ENCODE peak calls at places on chromosomes 1 and 21, in five cellular contexts. One of them, this sample, is unnamed.

GRCh38 chr1:192986110-192986747 is 72.9 kb downstream of the UCHL5 start:
- DNase-seq in ascending aorta: no peak
- DNase-seq in AG10803: no peak
- DNase-seq in foreskin fibroblast: no peak
- DNase-seq in IMR-90: peak
- DNase-seq in this sample: no peak

GRCh38 chr1:17441265-17441992 is 2.0 kb upstream of the RCC2 start:
- DNase-seq in AG10803: peak
- DNase-seq in foreskin fibroblast: no peak
- DNase-seq in ascending aorta: no peak
- DNase-seq in IMR-90: peak
- DNase-seq in this sample: peak

GRCh38 chr1:180884588-180885300 is 28.0 kb upstream of the KIAA1614 start:
- DNase-seq in ascending aorta: no peak
- DNase-seq in IMR-90: no peak
- DNase-seq in AG10803: no peak
- DNase-seq in foreskin fibroblast: no peak
- DNase-seq in this sample: no peak

GRCh38 chr1:97340951-97341350 is 579.9 kb downstream of the DPYD start:
- DNase-seq in ascending aorta: no peak
- DNase-seq in foreskin fibroblast: peak
- DNase-seq in IMR-90: peak
- DNase-seq in AG10803: peak
- DNase-seq in this sample: peak

GRCh38 chr1:111992396-111992985 is 3.0 kb upstream of the KCND3 start:
- DNase-seq in foreskin fibroblast: no peak
- DNase-seq in AG10803: no peak
- DNase-seq in IMR-90: no peak
- DNase-seq in ascending aorta: no peak
- DNase-seq in this sample: no peak

GRCh38 chr1:147611021-147611426 is 59.3 kb downstream of the ACP6 start:
- DNase-seq in AG10803: no peak
- DNase-seq in foreskin fibroblast: no peak
- DNase-seq in ascending aorta: no peak
- DNase-seq in IMR-90: no peak
- DNase-seq in this sample: no peak

GRCh38 chr1:219304227-219305226 is 130.8 kb downstream of the LYPLAL1 start:
- DNase-seq in IMR-90: peak
- DNase-seq in ascending aorta: peak
- DNase-seq in AG10803: peak
- DNase-seq in foreskin fibroblast: peak
- DNase-seq in this sample: no peak

GRCh38 chr1:206062464-206062863 is 9.5 kb downstream of the RHEX start:
- DNase-seq in ascending aorta: no peak
- DNase-seq in foreskin fibroblast: no peak
- DNase-seq in AG10803: no peak
- DNase-seq in IMR-90: no peak
- DNase-seq in this sample: no peak

GRCh38 chr1:42924249-42925131 is 34.2 kb downstream of the SLC2A1 start:
- DNase-seq in foreskin fibroblast: peak
- DNase-seq in IMR-90: peak
- DNase-seq in AG10803: peak
- DNase-seq in ascending aorta: peak
- DNase-seq in this sample: peak

GRCh38 chr1:24074196-24074595 is 37.7 kb downstream of the MYOM3 start:
- DNase-seq in ascending aorta: no peak
- DNase-seq in AG10803: no peak
- DNase-seq in foreskin fibroblast: no peak
- DNase-seq in IMR-90: no peak
- DNase-seq in this sample: no peak

GRCh38 chr21:30831194-30831765 is 1.7 kb upstream of the KRTAP7-1 start:
- DNase-seq in IMR-90: no peak
- DNase-seq in foreskin fibroblast: no peak
- DNase-seq in AG10803: no peak
- DNase-seq in ascending aorta: no peak
- DNase-seq in this sample: no peak

GRCh38 chr21:37237346-37237745 is 29.8 kb downstream of the VPS26C start:
- DNase-seq in IMR-90: no peak
- DNase-seq in AG10803: no peak
- DNase-seq in foreskin fibroblast: no peak
- DNase-seq in ascending aorta: no peak
- DNase-seq in this sample: no peak

GRCh38 chr1:58592521-58593134 is 15.6 kb upstream of the TACSTD2 start:
- DNase-seq in IMR-90: peak
- DNase-seq in foreskin fibroblast: peak
- DNase-seq in AG10803: peak
- DNase-seq in ascending aorta: peak
- DNase-seq in this sample: peak

GRCh38 chr1:156119503-156120209 is 5.1 kb downstream of the LMNA start:
- DNase-seq in ascending aorta: peak
- DNase-seq in foreskin fibroblast: peak
- DNase-seq in IMR-90: peak
- DNase-seq in AG10803: peak
- DNase-seq in this sample: peak
- TF ChIP-seq CTCF in ascending aorta: no peak
- TF ChIP-seq CTCF in foreskin fibroblast: no peak
- TF ChIP-seq CTCF in IMR-90: no peak
- TF ChIP-seq CTCF in AG10803: peak
- TF ChIP-seq CTCF in this sample: peak

GRCh38 chr1:202200112-202200548 is 6.5 kb downstream of the LGR6 start:
- DNase-seq in foreskin fibroblast: no peak
- DNase-seq in AG10803: no peak
- DNase-seq in ascending aorta: peak
- DNase-seq in IMR-90: peak
- DNase-seq in this sample: peak
- TF ChIP-seq CTCF in foreskin fibroblast: no peak
- TF ChIP-seq CTCF in AG10803: no peak
- TF ChIP-seq CTCF in ascending aorta: peak
- TF ChIP-seq CTCF in IMR-90: no peak
- TF ChIP-seq CTCF in this sample: no peak

GRCh38 chr1:91406773-91407389 is 2.2 kb upstream of the HFM1 start:
- DNase-seq in foreskin fibroblast: peak
- DNase-seq in IMR-90: no peak
- DNase-seq in AG10803: peak
- DNase-seq in ascending aorta: no peak
- DNase-seq in this sample: no peak
- TF ChIP-seq CTCF in foreskin fibroblast: peak
- TF ChIP-seq CTCF in IMR-90: peak
- TF ChIP-seq CTCF in AG10803: peak
- TF ChIP-seq CTCF in ascending aorta: no peak
- TF ChIP-seq CTCF in this sample: peak

DNA sequence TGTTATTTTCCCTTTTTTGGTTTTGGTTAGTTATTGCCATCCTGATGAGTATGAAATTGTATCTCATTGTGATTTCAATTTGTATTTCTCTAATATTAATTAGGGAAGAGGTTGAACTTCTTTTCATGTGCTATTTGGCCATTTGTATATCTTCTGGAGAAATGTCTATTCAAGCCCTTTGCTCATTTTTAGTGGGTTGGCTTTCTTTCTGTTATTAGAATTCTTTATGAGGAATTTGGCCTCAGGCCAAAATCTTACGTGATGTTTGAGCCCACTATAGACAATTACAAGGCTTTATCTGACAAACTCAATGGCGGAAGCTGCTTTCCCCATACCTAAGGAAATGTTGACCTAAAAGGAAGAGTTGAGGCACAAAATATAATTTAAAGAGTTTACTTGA is 32.9 kb downstream of the IVNS1ABP start:
- DNase-seq in ascending aorta: no peak
- DNase-seq in IMR-90: no peak
- DNase-seq in foreskin fibroblast: no peak
- DNase-seq in AG10803: no peak
- DNase-seq in this sample: no peak
- TF ChIP-seq CTCF in ascending aorta: no peak
- TF ChIP-seq CTCF in IMR-90: no peak
- TF ChIP-seq CTCF in foreskin fibroblast: no peak
- TF ChIP-seq CTCF in AG10803: no peak
- TF ChIP-seq CTCF in this sample: no peak

GRCh38 chr1:50857702-50858101 is 102.4 kb downstream of the FAF1 start:
- DNase-seq in IMR-90: no peak
- DNase-seq in ascending aorta: no peak
- DNase-seq in AG10803: no peak
- DNase-seq in foreskin fibroblast: no peak
- DNase-seq in this sample: no peak
- TF ChIP-seq CTCF in IMR-90: no peak
- TF ChIP-seq CTCF in ascending aorta: no peak
- TF ChIP-seq CTCF in AG10803: no peak
- TF ChIP-seq CTCF in foreskin fibroblast: no peak
- TF ChIP-seq CTCF in this sample: no peak

DNA sequence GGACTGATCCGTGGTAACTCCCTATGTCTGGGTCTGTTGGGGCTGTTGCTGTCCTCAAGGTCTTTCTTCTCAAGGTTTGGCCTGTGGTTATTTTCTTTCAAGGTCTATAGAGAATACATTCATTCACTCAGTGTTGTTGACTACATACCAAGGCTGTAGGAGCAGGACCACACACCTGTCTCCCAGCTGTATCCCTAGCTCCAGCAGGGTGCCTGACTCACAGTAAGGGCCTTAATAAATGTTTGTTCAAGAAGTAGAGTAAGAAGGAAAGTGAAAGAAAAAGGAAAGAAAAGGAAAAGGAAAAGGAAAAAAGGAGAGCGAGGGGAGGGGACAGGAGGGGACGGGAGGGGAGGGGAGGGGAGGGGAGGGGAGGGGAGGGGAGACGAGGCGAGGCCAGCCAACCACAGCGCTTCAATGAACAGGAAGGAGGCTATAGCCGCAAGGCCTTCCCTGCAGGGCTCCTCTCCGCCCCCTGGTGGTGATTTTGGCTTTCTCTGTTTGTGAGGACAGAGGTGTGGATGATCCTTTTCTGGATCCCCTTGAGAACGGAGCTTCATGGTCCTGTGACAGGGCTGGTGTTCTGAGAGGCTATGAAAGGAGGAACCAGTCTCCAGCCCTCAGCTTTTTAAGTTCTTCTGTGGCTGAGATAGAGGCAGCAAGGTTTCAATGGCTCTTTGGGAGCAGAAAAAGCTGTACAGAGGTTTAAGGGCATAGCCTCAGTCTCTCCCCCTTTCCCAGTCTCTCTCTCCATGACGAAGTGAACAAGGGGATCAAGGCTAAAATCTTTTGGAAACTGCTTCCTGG is 30.6 kb upstream of the LCE5A start:
- DNase-seq in ascending aorta: no peak
- DNase-seq in foreskin fibroblast: no peak
- DNase-seq in AG10803: peak
- DNase-seq in IMR-90: peak
- DNase-seq in this sample: no peak
- TF ChIP-seq CTCF in ascending aorta: peak
- TF ChIP-seq CTCF in foreskin fibroblast: peak
- TF ChIP-seq CTCF in AG10803: peak
- TF ChIP-seq CTCF in IMR-90: peak
- TF ChIP-seq CTCF in this sample: peak

GRCh38 chr1:161020573-161021167 is at the start of gene F11R:
- DNase-seq in AG10803: no peak
- DNase-seq in ascending aorta: no peak
- DNase-seq in foreskin fibroblast: no peak
- DNase-seq in IMR-90: no peak
- DNase-seq in this sample: peak
- TF ChIP-seq CTCF in AG10803: peak
- TF ChIP-seq CTCF in ascending aorta: no peak
- TF ChIP-seq CTCF in foreskin fibroblast: no peak
- TF ChIP-seq CTCF in IMR-90: peak
- TF ChIP-seq CTCF in this sample: peak

GRCh38 chr1:156618853-156619581 is at the start of gene HAPLN2:
- DNase-seq in foreskin fibroblast: no peak
- DNase-seq in AG10803: no peak
- DNase-seq in ascending aorta: no peak
- DNase-seq in IMR-90: no peak
- DNase-seq in this sample: no peak

GRCh38 chr1:156615946-156616345 is 3.3 kb upstream of the HAPLN2 start:
- DNase-seq in AG10803: no peak
- DNase-seq in IMR-90: no peak
- DNase-seq in foreskin fibroblast: no peak
- DNase-seq in ascending aorta: no peak
- DNase-seq in this sample: peak

GRCh38 chr1:156619582-156619955 is 354 bp downstream of the HAPLN2 start:
- DNase-seq in ascending aorta: no peak
- DNase-seq in IMR-90: no peak
- DNase-seq in foreskin fibroblast: no peak
- DNase-seq in AG10803: no peak
- DNase-seq in this sample: no peak

DNA sequence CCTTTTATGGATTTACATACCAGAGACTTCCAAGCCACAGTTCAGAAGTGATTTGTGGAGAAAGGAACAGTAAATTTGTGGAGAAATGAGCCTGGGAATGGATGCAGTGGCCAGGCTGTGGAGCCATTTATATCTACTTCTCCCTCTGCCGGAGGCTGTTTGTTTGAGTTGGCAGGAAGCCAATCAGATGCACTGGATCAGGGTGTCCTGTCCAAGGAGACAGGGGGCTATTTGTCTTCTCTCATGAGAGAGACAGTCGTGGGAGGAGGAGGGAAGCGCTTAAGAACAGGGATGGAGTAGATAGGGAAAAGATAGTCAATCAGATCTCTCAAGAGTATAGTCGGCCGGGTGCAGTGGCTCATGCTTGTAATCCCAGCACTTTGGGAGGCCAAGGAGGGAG is 2.8 kb upstream of the HAPLN2 start:
- DNase-seq in ascending aorta: no peak
- DNase-seq in AG10803: no peak
- DNase-seq in IMR-90: peak
- DNase-seq in foreskin fibroblast: no peak
- DNase-seq in this sample: peak
- TF ChIP-seq CTCF in ascending aorta: no peak
- TF ChIP-seq CTCF in AG10803: peak
- TF ChIP-seq CTCF in IMR-90: peak
- TF ChIP-seq CTCF in foreskin fibroblast: peak
- TF ChIP-seq CTCF in this sample: peak

This sample was measured in fibroblast of villous mesenchyme.